ENCODE peak calls at places on chromosomes 12 and 14, in seven cellular contexts. L, T, D, C, F, X and V are unnamed samples.

GRCh38 chr12:96249196-96250118 is 55.3 kb downstream of the ELK3 start:
- DNase-seq in L (peak; percentile 69), D (no peak), X (no peak), F (no peak), T (peak; percentile 70), C (no peak), V (no peak)

GRCh38 chr14:70856851-70857498 is 47.7 kb upstream of the MAP3K9 start:
- DNase-seq in X (no peak), C (peak; percentile 84), T (no peak), L (no peak), F (no peak), D (no peak), V (peak; percentile 68)

GRCh38 chr12:47219243-47219642 is 139.5 kb upstream of the AMIGO2 start:
- DNase-seq in D (no peak), T (no peak), C (peak; percentile 27), L (no peak), X (no peak), F (no peak), V (no peak)

GRCh38 chr12:131673519-131674265 is 37.2 kb upstream of the SFSWAP start:
- DNase-seq in T (no peak), X (no peak), F (no peak), D (no peak), L (no peak), C (peak; percentile 2), V (peak; percentile 41)

GRCh38 chr14:60250318-60251035 is 1.5 kb downstream of the PPM1A start:
- DNase-seq in F (no peak), C (peak; percentile 14), D (peak; percentile 21), X (no peak), L (no peak), T (peak; percentile 31), V (peak; percentile 72)

GRCh38 chr12:1108276-1108675 is 117.3 kb downstream of the ERC1 start:
- DNase-seq in C (no peak), D (no peak), T (no peak), F (no peak), X (no peak), L (no peak), V (no peak)

GRCh38 chr12:123150273-123150803 is 552 bp downstream of the PITPNM2 start:
- DNase-seq in X (no peak), L (peak; percentile 63), D (no peak), C (peak; percentile 80), F (peak; percentile 4), T (no peak), V (peak; percentile 37)

GRCh38 chr12:91316161-91316759 is 133.6 kb upstream of the DCN start:
- DNase-seq in T (no peak), F (no peak), D (no peak), C (no peak), X (no peak), L (no peak), V (no peak)

GRCh38 chr14:31752867-31753661 is 191.9 kb downstream of the NUBPL start:
- DNase-seq in L (no peak), F (no peak), C (no peak), X (no peak), D (no peak), T (no peak), V (no peak)

GRCh38 chr12:98618952-98619351 is 25.5 kb downstream of the SLC25A3 start:
- DNase-seq in T (no peak), X (no peak), D (no peak), F (no peak), C (peak; percentile 72), L (no peak), V (no peak)

GRCh38 chr12:108666326-108666995 is 32.8 kb upstream of the SELPLG start:
- DNase-seq in C (peak; percentile 40), X (no peak), F (no peak), D (no peak), T (no peak), L (peak; percentile 50), V (no peak)

GRCh38 chr14:75604979-75605825 is 26.8 kb downstream of the FLVCR2 start:
- DNase-seq in X (no peak), T (no peak), C (no peak), L (no peak), D (no peak), F (no peak), V (no peak)

GRCh38 chr14:21902561-21903199 is 229.1 kb upstream of the OR4E1 start:
- DNase-seq in X (peak; percentile 21), C (no peak), T (peak; percentile 16), L (no peak), D (no peak), F (peak; percentile 25), V (no peak)

GRCh38 chr12:77795699-77796098 is 35.0 kb upstream of the NAV3 start:
- DNase-seq in D (no peak), L (no peak), F (no peak), T (no peak), C (no peak), X (no peak), V (no peak)